ENCODE peak calls at places on chromosome X, in ten cellular contexts. E is left ventricle myocardium inferior, D is neural progenitor cell, O is SK-N-SH, X is foreskin fibroblast, Z is fibroblast of mammary gland, W is endothelial cell, B is heart left ventricle, Q is Peyer's patch, N is hepatocyte. C is an unnamed sample.

GRCh38 chrX:110511238-110511637 is 152.6 kb downstream of the RTL9 start:
- DNase-seq in B (no peak), O (no peak), N (no peak), Z (no peak), E (no peak), X (no peak), D (no peak), W (no peak), Q (no peak), C (no peak)

GRCh38 chrX:482192-482701 is 95.5 kb upstream of the PPP2R3B start:
- DNase-seq in D (peak), E (no peak), N (no peak), Q (no peak), O (no peak), X (no peak), Z (no peak), W (no peak), B (no peak), C (no peak)

GRCh38 chrX:133606990-133607389 is 191.7 kb upstream of the GPC4 start:
- DNase-seq in D (no peak), Q (no peak), Z (no peak), W (no peak), E (no peak), O (no peak), X (no peak), N (no peak), B (no peak), C (no peak)

GRCh38 chrX:132853040-132853439 is 105.4 kb downstream of the HS6ST2 start:
- DNase-seq in Z (peak), X (no peak), D (no peak), E (no peak), N (no peak), O (no peak), Q (no peak), B (no peak), W (no peak), C (no peak)

GRCh38 chrX:39969826-39970569 is 127.8 kb downstream of the BCOR start:
- DNase-seq in O (no peak), N (no peak), D (no peak), Q (no peak), X (no peak), B (peak), Z (no peak), W (no peak), E (no peak), C (no peak)

GRCh38 chrX:41781500-41781899 is 57.5 kb downstream of the GPR82 start:
- DNase-seq in N (peak), E (no peak), X (peak), D (peak), W (peak), B (no peak), O (peak), Q (no peak), Z (peak), C (no peak)

GRCh38 chrX:378443-378842 is 8.3 kb downstream of the PPP2R3B start:
- DNase-seq in Z (no peak), O (no peak), W (no peak), Q (no peak), X (no peak), N (no peak), B (no peak), E (no peak), D (no peak), C (no peak)

GRCh38 chrX:65690057-65690855 is 22.8 kb downstream of the MSN start:
- DNase-seq in E (no peak), B (peak), N (no peak), Z (peak), X (peak), Q (no peak), D (no peak), W (no peak), O (no peak), C (no peak)

GRCh38 chrX:108341947-108342346 is 96.3 kb downstream of the COL4A6 start:
- DNase-seq in Z (no peak), D (no peak), B (no peak), W (no peak), O (no peak), E (no peak), N (no peak), Q (no peak), X (no peak), C (no peak)

GRCh38 chrX:70979136-70979762 is 48.4 kb upstream of the SLC7A3 start:
- DNase-seq in O (peak), D (peak), W (peak), E (no peak), B (no peak), X (peak), Z (peak), N (peak), Q (no peak), C (no peak)

GRCh38 chrX:109782994-109783711 is 50.1 kb upstream of the ACSL4 start:
- DNase-seq in Z (peak), E (no peak), D (no peak), O (no peak), Q (no peak), N (no peak), B (no peak), W (no peak), X (no peak), C (no peak)

GRCh38 chrX:103831803-103832544 is at the start of gene RAB9B:
- DNase-seq in W (peak), D (peak), Q (peak), B (peak), X (no peak), E (peak), O (peak), Z (peak), N (peak), C (peak)

GRCh38 chrX:131405497-131405896 is 116.4 kb upstream of the IGSF1 start:
- DNase-seq in B (no peak), N (no peak), X (no peak), Q (no peak), W (no peak), Z (no peak), D (peak), O (no peak), E (no peak), C (no peak)

GRCh38 chrX:2430265-2430825 is 70.4 kb downstream of the DHRSX start:
- DNase-seq in X (peak), E (no peak), W (no peak), O (no peak), Q (no peak), D (no peak), B (no peak), N (no peak), Z (no peak), C (no peak)

GRCh38 chrX:69306063-69306404 is 140.8 kb upstream of the PJA1 start:
- DNase-seq in Q (no peak), B (no peak), N (no peak), W (no peak), O (no peak), X (no peak), E (no peak), D (no peak), Z (no peak), C (no peak)

GRCh38 chrX:112910418-112910817 is 69.8 kb upstream of the AMOT start:
- DNase-seq in B (no peak), X (no peak), Q (no peak), Z (no peak), D (no peak), O (no peak), E (no peak), W (no peak), N (no peak), C (no peak)

GRCh38 chrX:123830309-123830708 is 29.5 kb upstream of the XIAP start:
- DNase-seq in E (no peak), O (no peak), X (no peak), W (no peak), N (peak), Z (peak), B (no peak), Q (peak), D (no peak), C (peak)

GRCh38 chrX:119398587-119398973 is 556 bp upstream of the SLC25A43 start:
- DNase-seq in Q (no peak), O (no peak), B (no peak), D (no peak), Z (peak), W (no peak), E (no peak), N (peak), X (no peak), C (no peak)

GRCh38 chrX:111086521-111087127 is 9.4 kb upstream of the PAK3 start:
- DNase-seq in O (no peak), E (no peak), Z (no peak), Q (no peak), D (peak), W (no peak), N (no peak), X (no peak), B (no peak), C (no peak)

GRCh38 chrX:13685126-13685763 is 3.7 kb upstream of the RAB9A start:
- DNase-seq in Z (peak), X (no peak), N (no peak), E (no peak), W (no peak), B (no peak), D (no peak), Q (no peak), O (no peak), C (no peak)

GRCh38 chrX:154002215-154002719 is 17.4 kb downstream of the IRAK1 start:
- DNase-seq in O (no peak), Q (no peak), B (peak), E (peak), D (peak), X (peak), N (peak), Z (peak), W (no peak), C (no peak)

GRCh38 chrX:45781901-45782553 is 581.4 kb upstream of the DIPK2B start:
- DNase-seq in W (no peak), E (no peak), Q (no peak), D (peak), O (no peak), X (peak), Z (peak), N (peak), B (no peak), C (no peak)

GRCh38 chrX:57137481-57137880 is 284 bp upstream of the SPIN2A start:
- DNase-seq in Q (no peak), O (no peak), W (no peak), Z (peak), E (no peak), N (peak), B (no peak), X (peak), D (peak), C (no peak)

GRCh38 chrX:54786972-54787371 is 11.1 kb downstream of the ITIH6 start:
- DNase-seq in Z (no peak), B (no peak), X (no peak), N (no peak), E (no peak), D (no peak), O (no peak), Q (no peak), W (no peak), C (no peak)

GRCh38 chrX:54788446-54788845 is 9.6 kb downstream of the ITIH6 start:
- DNase-seq in D (no peak), Q (no peak), Z (no peak), N (no peak), W (no peak), B (no peak), X (no peak), E (no peak), O (no peak), C (no peak)

GRCh38 chrX:54785901-54786300 is 12.2 kb downstream of the ITIH6 start:
- DNase-seq in Z (peak), Q (no peak), W (peak), D (peak), E (no peak), N (no peak), O (no peak), B (no peak), X (no peak), C (peak)
- TF ChIP-seq CTCF in Z (peak), Q (no peak), W (no peak), D (peak), E (peak), N (no peak), O (peak), B (peak), X (peak), C (peak)

GRCh38 chrX:53251307-53251706 is 26.3 kb upstream of the KDM5C start:
- DNase-seq in X (peak), D (peak), B (no peak), Q (no peak), Z (peak), E (no peak), N (no peak), W (no peak), O (no peak), C (no peak)

GRCh38 chrX:53246231-53246630 is 21.2 kb upstream of the KDM5C start:
- DNase-seq in B (no peak), Q (no peak), N (no peak), O (no peak), Z (no peak), X (no peak), D (no peak), W (no peak), E (no peak), C (no peak)

GRCh38 chrX:53250556-53250955 is 25.5 kb upstream of the KDM5C start:
- DNase-seq in B (no peak), N (no peak), O (no peak), Z (no peak), E (no peak), Q (no peak), X (no peak), W (no peak), D (no peak), C (no peak)

GRCh38 chrX:53247928-53248327 is 22.9 kb upstream of the KDM5C start:
- DNase-seq in E (no peak), X (no peak), B (no peak), O (no peak), Z (no peak), N (no peak), W (no peak), D (no peak), Q (no peak), C (no peak)

GRCh38 chrX:53249387-53250042 is 24.5 kb upstream of the KDM5C start:
- DNase-seq in Z (no peak), E (no peak), N (no peak), O (no peak), Q (no peak), X (no peak), D (no peak), W (no peak), B (no peak), C (no peak)
- TF ChIP-seq CTCF in Z (no peak), E (no peak), N (no peak), O (peak), Q (no peak), X (no peak), D (no peak), W (no peak), B (no peak), C (no peak)

DNA sequence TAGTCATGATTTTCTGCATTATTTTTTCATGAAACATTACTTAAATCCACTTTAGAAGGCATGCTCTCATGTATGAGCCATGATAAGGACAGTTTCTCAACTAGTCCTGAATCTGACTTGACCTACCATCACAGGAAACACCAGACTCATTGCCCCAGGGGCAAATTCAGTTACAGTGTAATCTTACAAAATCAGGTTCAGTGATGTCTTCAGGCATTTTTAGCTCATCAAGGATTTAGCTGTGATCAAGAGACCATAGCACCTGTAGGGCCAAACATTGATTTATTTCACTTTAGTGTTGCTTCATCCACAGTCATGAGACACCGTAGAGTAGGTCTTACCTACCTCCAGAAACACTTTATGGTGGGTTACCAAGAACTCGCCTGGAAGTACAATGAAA is 3.1 kb upstream of the TASL start:
- DNase-seq in O (no peak), W (no peak), X (no peak), N (no peak), D (no peak), Q (no peak), B (no peak), E (no peak), Z (no peak), C (no peak)
- TF ChIP-seq CTCF in O (no peak), W (no peak), X (no peak), N (no peak), D (no peak), Q (no peak), B (no peak), E (no peak), Z (no peak), C (no peak)

GRCh38 chrX:49106930-49107329 is 16.6 kb downstream of the GPKOW start:
- DNase-seq in X (peak), D (peak), N (peak), Q (no peak), Z (peak), W (peak), B (no peak), O (peak), E (peak), C (no peak)
- TF ChIP-seq CTCF in X (peak), D (peak), N (peak), Q (peak), Z (peak), W (no peak), B (peak), O (peak), E (peak), C (peak)

GRCh38 chrX:22664826-22665225 is 334.9 kb upstream of the DDX53 start:
- DNase-seq in W (no peak), E (no peak), B (no peak), O (no peak), D (no peak), Q (no peak), N (no peak), Z (no peak), X (no peak), C (no peak)

GRCh38 chrX:22662776-22663175 is 337.0 kb upstream of the DDX53 start:
- DNase-seq in O (no peak), B (no peak), D (no peak), X (no peak), E (no peak), N (no peak), Z (no peak), W (no peak), Q (no peak), C (no peak)

GRCh38 chrX:22660756-22661155 is 339.0 kb upstream of the DDX53 start:
- DNase-seq in Q (no peak), D (no peak), X (no peak), E (no peak), Z (peak), O (no peak), W (no peak), B (no peak), N (no peak), C (no peak)

GRCh38 chrX:22665818-22666217 is 333.9 kb upstream of the DDX53 start:
- DNase-seq in B (no peak), E (no peak), W (no peak), D (no peak), Z (no peak), N (no peak), X (no peak), Q (no peak), O (no peak), C (no peak)

GRCh38 chrX:22666441-22666840 is 333.3 kb upstream of the DDX53 start:
- DNase-seq in O (peak), D (peak), B (no peak), N (peak), E (no peak), Q (no peak), W (peak), Z (peak), X (no peak), C (no peak)
- TF ChIP-seq CTCF in O (peak), D (peak), B (no peak), N (no peak), E (no peak), Q (no peak), W (peak), Z (peak), X (peak), C (no peak)

GRCh38 chrX:67674741-67675140 is 130.9 kb downstream of the AR start:
- DNase-seq in D (no peak), E (no peak), O (no peak), W (no peak), Q (no peak), Z (no peak), N (no peak), B (no peak), X (no peak), C (no peak)
- TF ChIP-seq CTCF in D (no peak), E (no peak), O (no peak), W (no peak), Q (no peak), Z (no peak), N (no peak), B (no peak), X (no peak), C (no peak)

GRCh38 chrX:9957743-9958142 is 9.4 kb upstream of the CLDN34 start:
- DNase-seq in W (no peak), X (no peak), D (no peak), B (no peak), Z (no peak), O (no peak), E (no peak), Q (no peak), N (no peak), C (no peak)
- TF ChIP-seq CTCF in W (no peak), X (no peak), D (peak), B (no peak), Z (no peak), O (no peak), E (no peak), Q (no peak), N (no peak), C (no peak)

GRCh38 chrX:115229337-115229991 is 4.4 kb downstream of the LRCH2 start:
- DNase-seq in W (no peak), E (no peak), X (no peak), N (peak), Q (no peak), Z (no peak), O (no peak), B (no peak), D (no peak), C (no peak)

GRCh38 chrX:115226929-115227328 is 7.0 kb downstream of the LRCH2 start:
- DNase-seq in Z (peak), N (peak), O (peak), D (peak), B (no peak), Q (no peak), X (peak), W (peak), E (no peak), C (no peak)
- TF ChIP-seq CTCF in Z (peak), N (peak), O (peak), D (peak), B (peak), Q (no peak), X (peak), W (no peak), E (peak), C (peak)